ENCODE peak calls at places on chromosomes 4 and X, in nine cellular contexts. K is CD8-positive, alpha-beta T cell; M is left ventricle myocardium inferior; U is brain microvascular endothelial cell; C is psoas muscle; I is suprapubic skin; Y is pancreas; A is astrocyte; Q is prostate gland. O is an unnamed sample.

GRCh38 chr4:39181520-39181904 is 817 bp upstream of the WDR19 start:
- DNase-seq in K (no peak), M (no peak), U (no peak), C (no peak), I (no peak), Y (no peak), A (no peak), Q (no peak), O (no peak)

GRCh38 chrX:134821370-134821769 is 163.1 kb upstream of the PLAC1 start:
- DNase-seq in K (no peak), M (peak; percentile 22), U (peak; percentile 28), C (no peak), I (no peak), Y (no peak), A (peak; percentile 35), Q (no peak), O (no peak)

GRCh38 chrX:100494570-100494969 is 84.5 kb upstream of the PCDH19 start:
- DNase-seq in K (no peak), M (no peak), U (no peak), C (no peak), I (no peak), Y (no peak), A (no peak), Q (no peak), O (no peak)

GRCh38 chr4:89171176-89171575 is 59.8 kb downstream of the TIGD2 start:
- DNase-seq in K (no peak), M (no peak), U (no peak), C (no peak), I (no peak), Y (no peak), A (no peak), Q (no peak), O (no peak)

GRCh38 chr4:84279678-84280077 is 219.4 kb downstream of the NKX6-1 start:
- DNase-seq in K (no peak), M (no peak), U (peak; percentile 16), C (no peak), I (no peak), Y (no peak), A (peak; percentile 20), Q (no peak), O (no peak)

GRCh38 chr4:81845761-81846160 is 374.1 kb upstream of the RASGEF1B start:
- DNase-seq in K (no peak), M (no peak), U (peak; percentile 41), C (no peak), I (no peak), Y (no peak), A (no peak), Q (no peak), O (no peak)

GRCh38 chrX:30593435-30594200 is 16.1 kb upstream of the TASL start:
- DNase-seq in K (no peak), M (no peak), U (no peak), C (no peak), I (no peak), Y (no peak), A (no peak), Q (no peak), O (no peak)

GRCh38 chr4:118981171-118981838 is 92.7 kb downstream of the SYNPO2 start:
- DNase-seq in K (no peak), M (no peak), U (no peak), C (no peak), I (no peak), Y (no peak), A (peak; percentile 64), Q (no peak), O (no peak)

GRCh38 chr4:169418846-169419245 is 148.1 kb upstream of the SH3RF1 start:
- DNase-seq in K (no peak), M (no peak), U (no peak), C (no peak), I (no peak), Y (no peak), A (no peak), Q (no peak), O (no peak)

GRCh38 chr4:153785830-153786721 is 2.8 kb downstream of the SFRP2 start:
- DNase-seq in K (no peak), M (no peak), U (no peak), C (no peak), I (no peak), Y (no peak), A (peak; percentile 30), Q (no peak), O (no peak)

GRCh38 chrX:20063716-20064351 is 52.9 kb downstream of the MAP7D2 start:
- DNase-seq in K (no peak), M (no peak), U (no peak), C (no peak), I (no peak), Y (no peak), A (no peak), Q (no peak), O (no peak)

GRCh38 chrX:42398967-42399631 is 378.9 kb downstream of the PPP1R2C start:
- DNase-seq in K (no peak), M (no peak), U (peak; percentile 16), C (no peak), I (no peak), Y (no peak), A (no peak), Q (no peak), O (no peak)

GRCh38 chr4:118410143-118410542 is 57.3 kb upstream of the PRSS12 start:
- DNase-seq in K (no peak), M (no peak), U (peak; percentile 8), C (no peak), I (no peak), Y (no peak), A (peak; percentile 65), Q (no peak), O (no peak)

GRCh38 chrX:155069414-155069813 is 1.5 kb downstream of the CMC4 start:
- DNase-seq in K (no peak), M (no peak), U (no peak), C (no peak), I (no peak), Y (no peak), A (no peak), Q (no peak), O (no peak)

GRCh38 chr4:125369098-125369497 is 54.3 kb downstream of the FAT4 start:
- DNase-seq in K (no peak), M (no peak), U (peak; percentile 29), C (no peak), I (no peak), Y (no peak), A (no peak), Q (no peak), O (no peak)
- H3K4me3 ChIP-seq in K (no peak overlapping the region), M (peak overlapping the region; percentile 57), U (no peak overlapping the region), C (peak overlapping the region; percentile 57), I (peak overlapping the region; percentile 32), Y (peak overlapping the region; percentile 6), A (peak overlapping the region; percentile 58), Q (no peak overlapping the region), O (no peak overlapping the region)

GRCh38 chr4:56907009-56907408 is 691 bp upstream of the REST start:
- DNase-seq in K (no peak), M (no peak), U (no peak), C (no peak), I (no peak), Y (no peak), A (no peak), Q (no peak), O (no peak)

GRCh38 chr4:56908206-56909082 is 744 bp downstream of the REST start:
- DNase-seq in K (peak; percentile 58), M (peak; percentile 60), U (peak; percentile 32), C (peak; percentile 77), I (peak; percentile 76), Y (peak; percentile 89), A (peak; percentile 49), Q (peak; percentile 61), O (peak; percentile 83)

GRCh38 chr4:56907489-56908205 is at the start of gene REST:
- DNase-seq in K (peak; percentile 86), M (peak; percentile 74), U (peak; percentile 42), C (peak; percentile 85), I (peak; percentile 86), Y (peak; percentile 88), A (peak; percentile 35), Q (peak; percentile 73), O (peak; percentile 77)

GRCh38 chr4:56910172-56910967 is 2.7 kb downstream of the REST start:
- DNase-seq in K (no peak), M (no peak), U (no peak), C (no peak), I (no peak), Y (no peak), A (no peak), Q (no peak), O (no peak)

DNA sequence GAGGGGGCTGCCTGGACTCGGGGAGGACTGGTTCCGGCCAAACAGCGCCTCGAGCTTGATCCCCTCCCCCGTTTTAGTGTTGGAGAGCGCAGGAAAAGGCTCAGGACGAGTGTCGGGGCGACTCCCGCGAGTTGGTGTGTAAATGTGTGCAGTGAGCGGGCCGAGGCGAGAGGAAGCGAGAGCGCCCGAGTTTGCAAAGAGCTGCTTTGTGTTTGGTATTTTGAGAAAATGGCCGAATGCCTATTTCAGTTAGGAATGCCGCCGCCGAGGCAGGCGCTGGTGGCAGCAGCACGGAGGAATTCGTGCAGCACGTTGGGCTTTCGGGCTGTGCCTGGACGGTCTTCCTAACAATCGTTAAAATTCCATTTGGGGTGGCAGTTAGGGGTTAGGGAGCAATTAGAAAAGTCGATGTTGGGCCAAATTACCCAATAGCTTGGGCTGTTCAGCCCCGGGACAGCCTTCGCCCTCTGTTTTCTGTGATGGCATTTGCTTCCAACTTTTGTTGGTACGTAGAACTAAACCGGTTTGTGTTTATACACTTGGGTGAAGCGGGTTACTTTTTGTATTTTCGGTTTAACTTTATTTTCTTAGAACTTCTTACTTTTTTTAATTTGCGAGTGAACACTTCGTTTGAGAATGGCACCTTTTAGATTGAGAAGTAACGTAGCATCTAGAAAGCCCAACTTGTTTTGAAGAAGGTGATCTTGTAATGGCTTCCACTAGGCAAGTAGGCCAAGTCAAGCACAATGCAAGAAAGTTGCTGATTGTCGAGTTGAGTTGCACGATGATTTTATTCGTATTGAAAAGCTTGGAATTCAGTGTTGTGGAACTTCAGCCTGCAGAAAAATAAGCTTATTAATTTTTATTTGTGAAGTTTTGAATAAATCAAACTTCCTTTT is 1.6 kb downstream of the REST start:
- DNase-seq in K (peak; percentile 34), M (peak; percentile 51), U (peak; percentile 47), C (peak; percentile 73), I (peak; percentile 73), Y (peak; percentile 79), A (peak; percentile 48), Q (peak; percentile 38), O (peak; percentile 72)
- TF ChIP-seq CTCF in K (no peak), M (no peak), U (no peak), C (no peak), I (no peak), Y (no peak), A (no peak), Q (no peak), O (no peak)

GRCh38 chr4:150582101-150582565 is at the start of gene MAB21L2:
- DNase-seq in K (no peak), M (no peak), U (no peak), C (no peak), I (no peak), Y (no peak), A (peak; percentile 48), Q (no peak), O (no peak)
- H3K27me3 ChIP-seq in K (no peaks in the 10 kb centered on the region), M (peaks cover 4% of the 10 kb centered on the region), U (no peaks in the 10 kb centered on the region), C (no peaks in the 10 kb centered on the region), I (no peaks in the 10 kb centered on the region), Y (no peaks in the 10 kb centered on the region), A (peaks cover 5% of the 10 kb centered on the region), Q (no peaks in the 10 kb centered on the region), O (no peaks in the 10 kb centered on the region)

DNA sequence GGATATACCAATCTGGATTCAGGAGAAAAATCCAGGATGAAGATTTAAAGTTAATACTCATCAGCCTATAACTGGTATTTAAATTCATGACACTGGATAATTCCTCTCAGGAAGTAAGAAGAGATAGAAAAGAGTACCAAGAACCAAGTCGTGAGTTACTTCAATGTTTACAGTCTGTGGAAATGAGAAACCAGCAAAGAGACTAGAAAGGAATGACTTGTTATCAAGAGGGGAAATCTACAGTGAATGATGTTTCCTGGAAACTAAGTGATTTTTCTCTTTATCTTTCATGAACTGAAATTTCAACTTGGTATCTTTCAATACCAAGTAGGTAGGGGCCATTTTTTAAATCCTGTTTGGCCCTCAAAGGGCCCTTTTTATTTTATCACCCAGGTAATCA is 217.9 kb upstream of the AFF2 start:
- DNase-seq in K (no peak), M (no peak), U (no peak), C (no peak), I (no peak), Y (no peak), A (no peak), Q (no peak), O (no peak)
- H3K4me3 ChIP-seq in K (no peak overlapping the region), M (no peak overlapping the region), U (no peak overlapping the region), C (no peak overlapping the region), I (no peak overlapping the region), Y (no peak overlapping the region), A (no peak overlapping the region), Q (no peak overlapping the region), O (no peak overlapping the region)